ENCODE peak calls at places on chromosome 21, in eight cellular contexts. U is activated CD4-positive, alpha-beta T cell treated with anti-CD3 and anti-CD28 coated beads, Interleukin-2, amount 10 ng/mL, durations not matched to agents 7 days and 5 days; M is uterus; I is endothelial cell; G is T47D; X is endodermal cell; L is activated naive CD4-positive, alpha-beta T cell; N is HFF-Myc. C is an unnamed sample.

GRCh38 chr21:42570841-42571387 is 57.3 kb downstream of the SLC37A1 start:
- DNase-seq in U (no peak), M (peak; percentile 10), I (peak; percentile 25), G (no peak), X (peak; percentile 41), L (no peak), N (no peak), C (no peak)

GRCh38 chr21:37984416-37984815 is 68.2 kb upstream of the KCNJ6 start:
- DNase-seq in U (no peak), M (no peak), I (no peak), G (no peak), X (no peak), L (no peak), N (no peak), C (no peak)

GRCh38 chr21:31668651-31669491 is 9.4 kb downstream of the SOD1 start:
- DNase-seq in U (no peak), M (no peak), I (no peak), G (no peak), X (no peak), L (no peak), N (no peak), C (no peak)

GRCh38 chr21:44028287-44028659 is 16.2 kb downstream of the TRAPPC10 start:
- DNase-seq in U (no peak), M (no peak), I (no peak), G (no peak), X (no peak), L (no peak), N (no peak), C (no peak)

GRCh38 chr21:15604424-15604823 is 125.4 kb upstream of the USP25 start:
- DNase-seq in U (no peak), M (no peak), I (no peak), G (peak; percentile 38), X (no peak), L (no peak), N (peak; percentile 9), C (peak; percentile 94)

GRCh38 chr21:34020005-34020847 is 53.2 kb upstream of the MRPS6 start:
- DNase-seq in U (no peak), M (no peak), I (no peak), G (no peak), X (no peak), L (no peak), N (no peak), C (no peak)

GRCh38 chr21:45861156-45861870 is 120.3 kb upstream of the COL6A1 start:
- DNase-seq in U (no peak), M (no peak), I (no peak), G (no peak), X (peak; percentile 29), L (no peak), N (no peak), C (no peak)

GRCh38 chr21:25313891-25314646 is 293.2 kb downstream of the MRPL39 start:
- DNase-seq in U (no peak), M (no peak), I (no peak), G (peak; percentile 14), X (no peak), L (no peak), N (no peak), C (peak; percentile 34)

GRCh38 chr21:26177741-26178452 is 7.3 kb upstream of the APP start:
- DNase-seq in U (no peak), M (no peak), I (no peak), G (no peak), X (no peak), L (no peak), N (no peak), C (no peak)

GRCh38 chr21:15815285-15815684 is 85.5 kb downstream of the USP25 start:
- DNase-seq in U (no peak), M (no peak), I (no peak), G (no peak), X (no peak), L (no peak), N (no peak), C (no peak)

GRCh38 chr21:44687671-44688070 is 5.7 kb upstream of the KRTAP12-1 start:
- DNase-seq in U (no peak), M (no peak), I (no peak), G (no peak), X (no peak), L (no peak), N (no peak), C (no peak)

GRCh38 chr21:41136286-41136685 is 31.7 kb upstream of the BACE2 start:
- DNase-seq in U (no peak), M (no peak), I (no peak), G (no peak), X (no peak), L (no peak), N (no peak), C (no peak)

GRCh38 chr21:19541612-19542011 is 1138.0 kb upstream of the TMPRSS15 start:
- DNase-seq in U (no peak), M (no peak), I (no peak), G (peak; percentile 37), X (no peak), L (no peak), N (no peak), C (no peak)

GRCh38 chr21:43937051-43937832 is 72.2 kb downstream of the AGPAT3 start:
- DNase-seq in U (no peak), M (no peak), I (no peak), G (no peak), X (no peak), L (no peak), N (no peak), C (no peak)

GRCh38 chr21:45309069-45309521 is 21.4 kb upstream of the POFUT2 start:
- DNase-seq in U (peak; percentile 37), M (peak; percentile 73), I (peak; percentile 88), G (peak; percentile 59), X (peak; percentile 95), L (no peak), N (no peak), C (no peak)

GRCh38 chr21:34553199-34553952 is 41.4 kb upstream of the KCNE1 start:
- DNase-seq in U (no peak), M (no peak), I (no peak), G (no peak), X (peak; percentile 72), L (no peak), N (peak; percentile 48), C (no peak)

GRCh38 chr21:31557421-31557955 is 102.0 kb upstream of the SOD1 start:
- DNase-seq in U (peak; percentile 16), M (no peak), I (peak; percentile 43), G (peak; percentile 47), X (peak; percentile 82), L (no peak), N (no peak), C (no peak)

GRCh38 chr21:23593582-23593981 is 2013.7 kb downstream of the MRPL39 start:
- DNase-seq in U (no peak), M (no peak), I (no peak), G (no peak), X (no peak), L (no peak), N (no peak), C (no peak)

GRCh38 chr21:40176732-40177131 is 309.5 kb downstream of the PCP4 start:
- DNase-seq in U (no peak), M (no peak), I (no peak), G (no peak), X (no peak), L (no peak), N (no peak), C (no peak)

GRCh38 chr21:44986471-44987291 is 46.9 kb downstream of the SLX9 start:
- DNase-seq in U (no peak), M (peak; percentile 24), I (no peak), G (no peak), X (peak; percentile 35), L (no peak), N (no peak), C (no peak)

GRCh38 chr21:45293214-45293725 is 5.6 kb upstream of the POFUT2 start:
- DNase-seq in U (no peak), M (no peak), I (no peak), G (no peak), X (peak; percentile 59), L (no peak), N (no peak), C (no peak)

GRCh38 chr21:36791695-36792451 is 93.0 kb downstream of the SIM2 start:
- DNase-seq in U (no peak), M (no peak), I (no peak), G (no peak), X (no peak), L (no peak), N (no peak), C (no peak)

GRCh38 chr21:32599146-32599925 is 12.8 kb downstream of the CFAP298 start:
- DNase-seq in U (no peak), M (no peak), I (no peak), G (no peak), X (no peak), L (no peak), N (no peak), C (no peak)

GRCh38 chr21:45167796-45168222 is 93.4 kb downstream of the ADARB1 start:
- DNase-seq in U (no peak), M (no peak), I (no peak), G (no peak), X (no peak), L (no peak), N (no peak), C (no peak)

GRCh38 chr21:31117046-31117916 is 79.0 kb upstream of the KRTAP19-8 start:
- DNase-seq in U (no peak), M (no peak), I (no peak), G (peak; percentile 25), X (peak; percentile 55), L (no peak), N (no peak), C (peak; percentile 86)

GRCh38 chr21:35179990-35180557 is 131.0 kb upstream of the RUNX1 start:
- DNase-seq in U (no peak), M (no peak), I (no peak), G (no peak), X (no peak), L (no peak), N (no peak), C (peak; percentile 59)

GRCh38 chr21:36639769-36640168 is 59.1 kb upstream of the SIM2 start:
- DNase-seq in U (no peak), M (no peak), I (no peak), G (no peak), X (no peak), L (no peak), N (no peak), C (no peak)

GRCh38 chr21:32844653-32845443 is 73.3 kb upstream of the PAXBP1 start:
- DNase-seq in U (no peak), M (no peak), I (no peak), G (peak; percentile 10), X (no peak), L (no peak), N (no peak), C (peak; percentile 27)

GRCh38 chr21:17854771-17855170 is 35.6 kb upstream of the C21orf91 start:
- DNase-seq in U (no peak), M (no peak), I (no peak), G (no peak), X (no peak), L (no peak), N (no peak), C (no peak)

GRCh38 chr21:25506887-25507286 is 100.4 kb downstream of the MRPL39 start:
- DNase-seq in U (no peak), M (no peak), I (no peak), G (no peak), X (no peak), L (no peak), N (peak; percentile 27), C (no peak)

GRCh38 chr21:39033878-39034589 is 149.2 kb downstream of the PSMG1 start:
- DNase-seq in U (no peak), M (no peak), I (no peak), G (no peak), X (no peak), L (no peak), N (no peak), C (no peak)

GRCh38 chr21:26795866-26796329 is 49.3 kb downstream of the ADAMTS1 start:
- DNase-seq in U (no peak), M (peak; percentile 80), I (no peak), G (no peak), X (no peak), L (no peak), N (peak; percentile 89), C (peak; percentile 54)

C was measured in HS-27A.